ENCODE peak calls at places on chromosomes 5 and 9, in nine cellular contexts. N, V, U, K, F, Z, X, S and C are unnamed samples.

GRCh38 chr5:23064710-23065109 is 211.6 kb upstream of the CDH12 start:
- DNase-seq in N (no peak), V (no peak), U (no peak), K (no peak), F (no peak), Z (no peak), X (no peak), S (no peak), C (no peak)

GRCh38 chr9:122261469-122261881 is 3.2 kb downstream of the RBM18 start:
- DNase-seq in N (no peak), V (no peak), U (peak), K (peak), F (peak), Z (no peak), X (no peak), S (peak), C (no peak)

GRCh38 chr9:127739614-127740322 is 4.7 kb upstream of the TOR2A start:
- DNase-seq in N (no peak), V (no peak), U (no peak), K (no peak), F (no peak), Z (no peak), X (no peak), S (no peak), C (no peak)

GRCh38 chr5:129099184-129099570 is 4.6 kb downstream of the ISOC1 start:
- DNase-seq in N (no peak), V (no peak), U (no peak), K (no peak), F (no peak), Z (no peak), X (no peak), S (no peak), C (no peak)

GRCh38 chr9:87107072-87107471 is 159.8 kb upstream of the GAS1 start:
- DNase-seq in N (no peak), V (no peak), U (no peak), K (no peak), F (peak), Z (no peak), X (no peak), S (no peak), C (no peak)

GRCh38 chr5:116144103-116144502 is 59.3 kb downstream of the COMMD10 start:
- DNase-seq in N (no peak), V (no peak), U (no peak), K (no peak), F (no peak), Z (no peak), X (no peak), S (no peak), C (no peak)

GRCh38 chr9:21945606-21946005 is 48.6 kb downstream of the CDKN2A start:
- DNase-seq in N (no peak), V (no peak), U (no peak), K (no peak), F (no peak), Z (no peak), X (no peak), S (no peak), C (no peak)

GRCh38 chr5:99030871-99031440 is 102.1 kb upstream of the CHD1 start:
- DNase-seq in N (no peak), V (no peak), U (no peak), K (no peak), F (no peak), Z (no peak), X (no peak), S (no peak), C (no peak)

GRCh38 chr9:16293610-16294009 is 576.9 kb downstream of the BNC2 start:
- DNase-seq in N (no peak), V (no peak), U (no peak), K (no peak), F (no peak), Z (no peak), X (no peak), S (no peak), C (no peak)

GRCh38 chr5:173629628-173630027 is 13.2 kb upstream of the BOD1 start:
- DNase-seq in N (peak), V (no peak), U (no peak), K (no peak), F (no peak), Z (no peak), X (peak), S (no peak), C (no peak)

GRCh38 chr5:56281489-56282163 is 48.5 kb upstream of the ANKRD55 start:
- DNase-seq in N (no peak), V (no peak), U (no peak), K (no peak), F (no peak), Z (no peak), X (no peak), S (no peak), C (no peak)

GRCh38 chr5:2320611-2321010 is 430.9 kb downstream of the IRX2 start:
- DNase-seq in N (no peak), V (peak), U (no peak), K (no peak), F (no peak), Z (no peak), X (no peak), S (no peak), C (peak)

GRCh38 chr5:87899109-87900100 is 369.2 kb downstream of the TMEM161B start:
- DNase-seq in N (no peak), V (no peak), U (peak), K (peak), F (no peak), Z (no peak), X (no peak), S (no peak), C (no peak)

GRCh38 chr5:100110497-100110896 is 424.7 kb upstream of the FAM174A start:
- DNase-seq in N (no peak), V (no peak), U (no peak), K (no peak), F (no peak), Z (no peak), X (no peak), S (no peak), C (no peak)

GRCh38 chr5:172864747-172865146 is 30.7 kb downstream of the ERGIC1 start:
- DNase-seq in N (no peak), V (no peak), U (no peak), K (no peak), F (no peak), Z (no peak), X (no peak), S (no peak), C (no peak)

GRCh38 chr9:76562511-76562911 is 103.5 kb downstream of the GCNT1 start:
- DNase-seq in N (no peak), V (no peak), U (no peak), K (no peak), F (peak), Z (no peak), X (no peak), S (no peak), C (no peak)

GRCh38 chr5:59856324-59856723 is 37.2 kb downstream of the PDE4D start:
- DNase-seq in N (no peak), V (no peak), U (no peak), K (no peak), F (no peak), Z (no peak), X (no peak), S (no peak), C (no peak)

GRCh38 chr9:87494970-87495471 is 2.6 kb upstream of the DAPK1 start:
- DNase-seq in N (no peak), V (no peak), U (no peak), K (no peak), F (no peak), Z (no peak), X (no peak), S (no peak), C (no peak)

GRCh38 chr9:115118471-115119156 is 657 bp upstream of the TNC start:
- DNase-seq in N (no peak), V (peak), U (peak), K (no peak), F (peak), Z (no peak), X (no peak), S (peak), C (no peak)

GRCh38 chr5:72325566-72326297 is 5.6 kb downstream of the PTCD2 start:
- DNase-seq in N (no peak), V (no peak), U (no peak), K (no peak), F (no peak), Z (no peak), X (no peak), S (no peak), C (no peak)

GRCh38 chr5:130231786-130232185 is 327.5 kb downstream of the CHSY3 start:
- DNase-seq in N (no peak), V (no peak), U (no peak), K (no peak), F (no peak), Z (no peak), X (no peak), S (no peak), C (no peak)

GRCh38 chr5:90917928-90918327 is 359.3 kb downstream of the ADGRV1 start:
- DNase-seq in N (no peak), V (no peak), U (no peak), K (no peak), F (no peak), Z (no peak), X (no peak), S (no peak), C (no peak)

GRCh38 chr9:106945727-106946690 is 83.0 kb downstream of the ZNF462 start:
- DNase-seq in N (no peak), V (no peak), U (no peak), K (no peak), F (peak), Z (no peak), X (no peak), S (no peak), C (no peak)
- TF ChIP-seq POLR2AphosphoS5 in N (no peak), V (no peak), U (no peak), K (no peak), F (no peak), Z (no peak), X (no peak), S (no peak), C (no peak)

GRCh38 chr5:179620703-179621350 is 2.6 kb downstream of the HNRNPH1 start:
- DNase-seq in N (no peak), V (no peak), U (peak), K (no peak), F (no peak), Z (no peak), X (no peak), S (no peak), C (no peak)

GRCh38 chr5:179624841-179625271 is 1.4 kb upstream of the HNRNPH1 start:
- DNase-seq in N (no peak), V (peak), U (peak), K (no peak), F (no peak), Z (no peak), X (no peak), S (no peak), C (no peak)

GRCh38 chr5:179623906-179624741 is 653 bp upstream of the HNRNPH1 start:
- DNase-seq in N (no peak), V (peak), U (peak), K (peak), F (peak), Z (no peak), X (peak), S (no peak), C (no peak)

GRCh38 chr5:179621551-179621971 is 1.9 kb downstream of the HNRNPH1 start:
- DNase-seq in N (no peak), V (peak), U (peak), K (no peak), F (no peak), Z (no peak), X (no peak), S (no peak), C (no peak)

DNA sequence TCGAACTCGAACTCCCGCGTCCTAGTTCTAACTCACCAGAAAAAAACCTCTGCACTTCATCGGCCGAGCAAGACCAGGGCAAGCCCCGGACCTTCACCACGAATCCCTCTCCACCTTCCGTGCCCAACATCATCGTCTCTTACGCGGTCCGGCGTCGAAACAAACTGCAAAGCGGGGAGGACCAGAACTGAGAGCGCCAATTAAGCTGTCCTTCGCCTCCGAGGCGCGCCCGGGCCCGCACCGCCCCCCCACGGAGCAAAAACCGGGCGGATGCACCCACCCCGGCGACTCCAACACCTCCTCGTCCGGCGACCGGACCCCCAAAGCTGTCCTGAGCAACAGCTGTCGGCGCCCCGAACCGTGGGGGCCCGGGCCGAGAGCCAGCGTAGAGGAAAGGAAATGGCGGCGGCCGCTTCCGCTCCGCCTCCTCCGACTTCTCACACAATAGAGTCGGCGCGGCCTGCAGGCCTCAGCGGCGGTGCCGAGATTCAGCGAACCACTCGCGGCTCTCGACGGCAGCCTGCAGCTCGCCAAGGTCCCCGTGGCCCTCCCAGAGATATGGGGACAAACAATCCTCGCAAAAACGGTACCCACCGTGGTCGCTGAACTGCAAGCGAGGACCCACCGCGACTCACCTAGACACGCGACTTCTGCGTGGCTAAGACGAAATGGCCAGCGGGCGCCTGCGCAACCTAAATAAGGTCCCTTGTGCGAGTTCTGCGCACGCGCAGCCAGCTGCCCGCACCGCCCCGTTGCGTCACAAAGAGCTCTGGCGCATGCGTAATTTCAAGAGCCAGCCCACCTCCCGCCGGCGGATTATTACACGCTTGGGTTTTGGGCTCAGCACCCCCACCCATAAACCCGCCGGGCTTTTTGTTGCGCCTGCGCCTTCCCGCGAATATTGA is at the start of gene HNRNPH1:
- DNase-seq in N (peak), V (peak), U (peak), K (peak), F (peak), Z (peak), X (peak), S (peak), C (peak)
- TF ChIP-seq POLR2AphosphoS5 in N (peak), V (peak), U (peak), K (peak), F (peak), Z (peak), X (peak), S (peak), C (peak)

GRCh38 chr9:73116030-73116429 is 35.6 kb upstream of the ANXA1 start:
- DNase-seq in N (no peak), V (no peak), U (no peak), K (no peak), F (no peak), Z (no peak), X (no peak), S (no peak), C (no peak)
- TF ChIP-seq POLR2AphosphoS5 in N (no peak), V (no peak), U (no peak), K (no peak), F (no peak), Z (no peak), X (no peak), S (no peak), C (no peak)

GRCh38 chr5:111968459-111968858 is 211.5 kb upstream of the NREP start:
- DNase-seq in N (no peak), V (no peak), U (no peak), K (no peak), F (no peak), Z (no peak), X (no peak), S (no peak), C (no peak)
- TF ChIP-seq POLR2AphosphoS5 in N (no peak), V (no peak), U (no peak), K (no peak), F (no peak), Z (no peak), X (no peak), S (no peak), C (no peak)

GRCh38 chr5:69414885-69415583 is at the start of gene MARVELD2:
- DNase-seq in N (peak), V (peak), U (no peak), K (peak), F (peak), Z (peak), X (peak), S (peak), C (no peak)
- TF ChIP-seq POLR2AphosphoS5 in N (peak), V (peak), U (no peak), K (no peak), F (peak), Z (peak), X (no peak), S (peak), C (no peak)

GRCh38 chr5:139774980-139775654 is 20.5 kb upstream of the PSD2 start:
- DNase-seq in N (peak), V (peak), U (peak), K (peak), F (peak), Z (no peak), X (peak), S (peak), C (no peak)
- TF ChIP-seq POLR2AphosphoS5 in N (no peak), V (no peak), U (no peak), K (no peak), F (no peak), Z (no peak), X (no peak), S (no peak), C (no peak)

GRCh38 chr9:137254624-137255447 is at the start of gene NELFB:
- DNase-seq in N (peak), V (peak), U (peak), K (peak), F (peak), Z (no peak), X (peak), S (peak), C (peak)
- TF ChIP-seq POLR2AphosphoS5 in N (peak), V (peak), U (peak), K (peak), F (peak), Z (no peak), X (no peak), S (peak), C (peak)

GRCh38 chr9:129436751-129437625 is 183.9 kb downstream of the C9orf50 start:
- DNase-seq in N (no peak), V (no peak), U (peak), K (no peak), F (peak), Z (no peak), X (no peak), S (peak), C (no peak)

GRCh38 chr9:129435996-129436676 is 184.8 kb downstream of the C9orf50 start:
- DNase-seq in N (no peak), V (no peak), U (no peak), K (no peak), F (no peak), Z (no peak), X (no peak), S (no peak), C (no peak)

GRCh38 chr9:129434187-129434586 is 186.7 kb downstream of the C9orf50 start:
- DNase-seq in N (no peak), V (no peak), U (no peak), K (no peak), F (no peak), Z (no peak), X (no peak), S (no peak), C (no peak)

GRCh38 chr9:129437626-129438323 is 183.1 kb downstream of the C9orf50 start:
- DNase-seq in N (no peak), V (no peak), U (peak), K (no peak), F (no peak), Z (no peak), X (no peak), S (no peak), C (no peak)

GRCh38 chr9:129435272-129435671 is 185.6 kb downstream of the C9orf50 start:
- DNase-seq in N (no peak), V (no peak), U (no peak), K (no peak), F (no peak), Z (no peak), X (no peak), S (peak), C (no peak)
- TF ChIP-seq POLR2AphosphoS5 in N (no peak), V (no peak), U (no peak), K (no peak), F (no peak), Z (no peak), X (no peak), S (no peak), C (no peak)

DNA sequence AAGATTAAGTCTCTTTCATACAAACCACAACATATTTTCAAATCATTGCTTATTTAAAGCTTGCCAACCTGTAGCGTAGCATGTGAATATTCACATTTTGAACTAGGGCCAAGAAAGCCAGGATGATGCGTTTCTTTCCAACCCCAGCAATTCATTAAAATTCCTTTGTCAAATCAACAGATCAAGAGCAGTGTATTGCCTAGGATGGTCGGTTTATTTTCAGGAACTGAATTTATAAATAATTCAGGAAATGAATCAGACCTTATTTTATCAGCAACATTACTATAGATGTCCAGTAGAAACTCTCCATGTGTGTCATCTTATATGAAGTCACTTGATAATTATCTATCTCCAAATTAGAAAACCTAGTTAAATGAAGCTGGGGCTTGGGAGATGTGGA is 13.2 kb upstream of the AUH start:
- DNase-seq in N (no peak), V (no peak), U (no peak), K (no peak), F (peak), Z (no peak), X (no peak), S (no peak), C (no peak)
- TF ChIP-seq POLR2AphosphoS5 in N (no peak), V (no peak), U (no peak), K (no peak), F (no peak), Z (no peak), X (no peak), S (no peak), C (no peak)

GRCh38 chr5:177501874-177502678 is 4.7 kb upstream of the PDLIM7 start:
- DNase-seq in N (no peak), V (no peak), U (no peak), K (no peak), F (no peak), Z (no peak), X (no peak), S (no peak), C (no peak)
- TF ChIP-seq POLR2AphosphoS5 in N (no peak), V (peak), U (no peak), K (no peak), F (no peak), Z (no peak), X (no peak), S (no peak), C (no peak)